ENCODE peak calls at places on chromosome 2, in five cellular contexts. K is cardiac muscle cell; F is activated T-cell treated with anti-CD3 and anti-CD28 coated beads, Interleukin-2, amount 50 U/mL, for 72 hours; E is NCI-H510A; C is kidney. I is an unnamed sample.

GRCh38 chr2:97900806-97901205 is 94.9 kb downstream of the TMEM131 start:
- DNase-seq in K (no peak), F (no peak), E (no peak), C (no peak), I (no peak)

GRCh38 chr2:18762667-18763066 is 173.3 kb upstream of the NT5C1B start:
- DNase-seq in K (no peak), F (no peak), E (no peak), C (no peak), I (no peak)

GRCh38 chr2:178450574-178451429 is at the start of the genes PJVK and PRKRA:
- DNase-seq in K (peak), F (peak), E (peak), C (peak), I (peak)

GRCh38 chr2:232418466-232419244 is 12.0 kb downstream of the ALPG start:
- DNase-seq in K (peak), F (no peak), E (peak), C (no peak), I (no peak)

GRCh38 chr2:121476714-121477113 is 54.0 kb upstream of the RNU4ATAC start:
- DNase-seq in K (peak), F (no peak), E (no peak), C (no peak), I (no peak)

GRCh38 chr2:230885467-230886130 is 20.9 kb downstream of the ITM2C start:
- DNase-seq in K (peak), F (no peak), E (peak), C (peak), I (no peak)

GRCh38 chr2:240191001-240191400 is 50.5 kb upstream of the OTOS start:
- DNase-seq in K (no peak), F (no peak), E (no peak), C (no peak), I (no peak)

GRCh38 chr2:47808614-47809013 is 25.7 kb downstream of the MSH6 start:
- DNase-seq in K (no peak), F (no peak), E (no peak), C (no peak), I (no peak)

GRCh38 chr2:45640575-45640974 is 10.9 kb upstream of the PRKCE start:
- DNase-seq in K (no peak), F (no peak), E (no peak), C (no peak), I (no peak)

GRCh38 chr2:3332133-3332532 is 45.5 kb downstream of the EIPR1 start:
- DNase-seq in K (no peak), F (no peak), E (no peak), C (no peak), I (no peak)

GRCh38 chr2:118800736-118801135 is 46.7 kb downstream of the EN1 start:
- DNase-seq in K (no peak), F (no peak), E (no peak), C (no peak), I (no peak)

GRCh38 chr2:68829764-68830163 is 41.4 kb downstream of the BMP10 start:
- DNase-seq in K (no peak), F (no peak), E (no peak), C (no peak), I (no peak)

GRCh38 chr2:204115692-204116091 is 179.1 kb downstream of the ICOS start:
- DNase-seq in K (no peak), F (no peak), E (no peak), C (no peak), I (no peak)

GRCh38 chr2:101806123-101806522 is 108.6 kb downstream of the MAP4K4 start:
- DNase-seq in K (no peak), F (no peak), E (no peak), C (no peak), I (no peak)

I was measured in NCI-H1048.